ENCODE peak calls at places on chromosomes 13 and 19, in five cellular contexts. P is cardiac muscle cell, N is lung, H is small intestine, W is HEK293T. U is an unnamed sample.
A peak's percentile ranks its signal among the peaks of the same experiment; 100 is the strongest.

GRCh38 chr19:41501854-41502253 is 58.9 kb downstream of the ERICH4 start:
- DNase-seq in P (no peak), N (no peak), H (no peak), W (no peak), U (no peak)

GRCh38 chr19:47471733-47472457 is at the start of gene SLC8A2:
- DNase-seq in P (peak; percentile 92), N (no peak), H (no peak), W (peak; percentile 88), U (peak; percentile 69)

GRCh38 chr19:14073925-14074838 is 1.6 kb downstream of the MISP3 start:
- DNase-seq in P (no peak), N (no peak), H (peak; percentile 79), W (no peak), U (no peak)

GRCh38 chr13:63938851-63939250 is 2523.2 kb upstream of the PCDH20 start:
- DNase-seq in P (no peak), N (no peak), H (no peak), W (no peak), U (no peak)

GRCh38 chr13:80050252-80050651 is 290.7 kb downstream of the SPRY2 start:
- DNase-seq in P (peak; percentile 35), N (no peak), H (no peak), W (no peak), U (no peak)

GRCh38 chr13:96091164-96091931 is 1.4 kb downstream of the HS6ST3 start:
- DNase-seq in P (peak; percentile 7), N (no peak), H (no peak), W (peak; percentile 32), U (peak; percentile 64)

GRCh38 chr13:40564342-40564997 is 102.0 kb downstream of the FOXO1 start:
- DNase-seq in P (peak; percentile 49), N (no peak), H (no peak), W (no peak), U (no peak)

GRCh38 chr13:103941506-103942148 is 875.4 kb upstream of the SLC10A2 start:
- DNase-seq in P (peak; percentile 36), N (no peak), H (no peak), W (no peak), U (no peak)

GRCh38 chr13:105587786-105588185 is 947.7 kb downstream of the EFNB2 start:
- DNase-seq in P (no peak), N (no peak), H (no peak), W (no peak), U (no peak)

GRCh38 chr19:18590273-18591272 is 2.0 kb downstream of the REX1BD start:
- DNase-seq in P (peak; percentile 70), N (peak; percentile 41), H (no peak), W (peak; percentile 82), U (peak; percentile 95)

GRCh38 chr19:7456964-7457541 is 31.8 kb downstream of the PEX11G start:
- DNase-seq in P (no peak), N (no peak), H (no peak), W (no peak), U (no peak)

GRCh38 chr13:33179463-33179862 is 106.1 kb downstream of the STARD13 start:
- DNase-seq in P (no peak), N (no peak), H (no peak), W (no peak), U (no peak)

GRCh38 chr19:39796000-39796498 is 17.4 kb downstream of the LEUTX start:
- DNase-seq in P (no peak), N (no peak), H (no peak), W (no peak), U (no peak)

GRCh38 chr13:113359556-113359955 is 4.4 kb downstream of the GRTP1 start:
- DNase-seq in P (no peak), N (no peak), H (no peak), W (no peak), U (no peak)

GRCh38 chr19:16207063-16207462 is 9.4 kb downstream of the AP1M1 start:
- DNase-seq in P (no peak), N (no peak), H (no peak), W (no peak), U (no peak)

GRCh38 chr13:48567521-48568331 is 34.8 kb upstream of the RCBTB2 start:
- DNase-seq in P (peak; percentile 51), N (no peak), H (no peak), W (no peak), U (no peak)

GRCh38 chr19:2239771-2240770 is 3.4 kb downstream of the SF3A2 start:
- DNase-seq in P (peak; percentile 76), N (no peak), H (no peak), W (no peak), U (no peak)

GRCh38 chr13:97367427-97367826 is 66.5 kb upstream of the RAP2A start:
- DNase-seq in P (peak; percentile 75), N (no peak), H (no peak), W (no peak), U (no peak)

GRCh38 chr19:49809155-49809986 is 3.7 kb downstream of the FUZ start:
- DNase-seq in P (no peak), N (peak; percentile 42), H (peak; percentile 48), W (no peak), U (peak; percentile 56)

GRCh38 chr13:78589206-78589605 is 14.1 kb downstream of the POU4F1 start:
- DNase-seq in P (peak; percentile 44), N (no peak), H (no peak), W (peak; percentile 81), U (no peak)

GRCh38 chr19:52658595-52658994 is 20.4 kb upstream of the ZNF83 start:
- DNase-seq in P (no peak), N (no peak), H (no peak), W (no peak), U (no peak)

GRCh38 chr13:28231642-28232041 is 93.3 kb downstream of the PAN3 start:
- DNase-seq in P (no peak), N (no peak), H (no peak), W (no peak), U (no peak)

GRCh38 chr13:45195421-45195820 is 5.4 kb downstream of the KCTD4 start:
- DNase-seq in P (no peak), N (no peak), H (no peak), W (no peak), U (no peak)

GRCh38 chr13:94400874-94401273 is 78.6 kb downstream of the DCT start:
- DNase-seq in P (no peak), N (no peak), H (no peak), W (no peak), U (no peak)

GRCh38 chr13:108227651-108228272 is 9.6 kb downstream of the ABHD13 start:
- DNase-seq in P (peak; percentile 64), N (no peak), H (peak; percentile 36), W (no peak), U (peak; percentile 29)

GRCh38 chr19:2423913-2424685 is 3.3 kb downstream of the TIMM13 start:
- DNase-seq in P (no peak), N (no peak), H (no peak), W (no peak), U (no peak)

GRCh38 chr19:18009412-18010066 is 1.6 kb downstream of the ARRDC2 start:
- DNase-seq in P (no peak), N (no peak), H (no peak), W (no peak), U (no peak)

GRCh38 chr13:48573213-48573612 is 40.3 kb upstream of the RCBTB2 start:
- DNase-seq in P (no peak), N (no peak), H (no peak), W (no peak), U (no peak)

GRCh38 chr19:9848761-9849160 is 13.6 kb downstream of the PIN1 start:
- DNase-seq in P (no peak), N (no peak), H (no peak), W (no peak), U (no peak)

GRCh38 chr19:38739440-38740251 is 4.6 kb downstream of the CAPN12 start:
- DNase-seq in P (no peak), N (no peak), H (no peak), W (no peak), U (no peak)

GRCh38 chr19:49875801-49876421 is 1.2 kb downstream of the AKT1S1 start:
- DNase-seq in P (peak; percentile 51), N (peak; percentile 74), H (no peak), W (peak; percentile 57), U (peak; percentile 58)